ENCODE peak calls at places on chromosomes 7 and 10, in four cellular contexts. One of them, this sample, is unnamed.

GRCh38 chr10:6780008-6780677 is 200.1 kb upstream of the PRKCQ start:
- DNase-seq in astrocyte of the spinal cord: no peak
- DNase-seq in dorsolateral prefrontal cortex: no peak
- DNase-seq in upper lobe of right lung: no peak
- DNase-seq in this sample: no peak

GRCh38 chr10:12375076-12375504 is 25.7 kb downstream of the CAMK1D start:
- DNase-seq in astrocyte of the spinal cord: no peak
- DNase-seq in dorsolateral prefrontal cortex: no peak
- DNase-seq in upper lobe of right lung: no peak
- DNase-seq in this sample: no peak

GRCh38 chr7:18151419-18151818 is 123.8 kb upstream of the PRPS1L1 start:
- DNase-seq in astrocyte of the spinal cord: no peak
- DNase-seq in dorsolateral prefrontal cortex: no peak
- DNase-seq in upper lobe of right lung: no peak
- DNase-seq in this sample: peak

GRCh38 chr10:70584366-70584765 is 18.2 kb downstream of the PRF1 start:
- DNase-seq in astrocyte of the spinal cord: no peak
- DNase-seq in dorsolateral prefrontal cortex: no peak
- DNase-seq in upper lobe of right lung: peak
- DNase-seq in this sample: no peak

GRCh38 chr10:86708783-86709778 is 40.8 kb downstream of the LDB3 start:
- DNase-seq in astrocyte of the spinal cord: no peak
- DNase-seq in dorsolateral prefrontal cortex: no peak
- DNase-seq in upper lobe of right lung: no peak
- DNase-seq in this sample: no peak

GRCh38 chr10:124693801-124694416 is 50.3 kb downstream of the FAM53B start:
- DNase-seq in astrocyte of the spinal cord: peak
- DNase-seq in dorsolateral prefrontal cortex: no peak
- DNase-seq in upper lobe of right lung: no peak
- DNase-seq in this sample: peak

GRCh38 chr10:30553018-30553624 is 76.4 kb downstream of the LYZL2 start:
- DNase-seq in astrocyte of the spinal cord: no peak
- DNase-seq in dorsolateral prefrontal cortex: no peak
- DNase-seq in upper lobe of right lung: no peak
- DNase-seq in this sample: peak

GRCh38 chr7:19491821-19492452 is 216.9 kb downstream of the POLR1F start:
- DNase-seq in astrocyte of the spinal cord: peak
- DNase-seq in dorsolateral prefrontal cortex: no peak
- DNase-seq in upper lobe of right lung: no peak
- DNase-seq in this sample: peak

GRCh38 chr7:38171558-38172403 is 6.3 kb upstream of the STARD3NL start:
- DNase-seq in astrocyte of the spinal cord: no peak
- DNase-seq in dorsolateral prefrontal cortex: no peak
- DNase-seq in upper lobe of right lung: no peak
- DNase-seq in this sample: no peak

GRCh38 chr7:31102973-31103850 is 51.1 kb downstream of the ADCYAP1R1 start:
- DNase-seq in astrocyte of the spinal cord: no peak
- DNase-seq in dorsolateral prefrontal cortex: no peak
- DNase-seq in upper lobe of right lung: no peak
- DNase-seq in this sample: no peak

GRCh38 chr7:50393076-50393475 is 57.1 kb downstream of the FIGNL1 start:
- DNase-seq in astrocyte of the spinal cord: no peak
- DNase-seq in dorsolateral prefrontal cortex: no peak
- DNase-seq in upper lobe of right lung: no peak
- DNase-seq in this sample: no peak

GRCh38 chr10:62399211-62399610 is 25.0 kb downstream of the ZNF365 start:
- DNase-seq in astrocyte of the spinal cord: peak
- DNase-seq in dorsolateral prefrontal cortex: no peak
- DNase-seq in upper lobe of right lung: no peak
- DNase-seq in this sample: peak

GRCh38 chr7:149090397-149091195 is at the start of gene ZNF786:
- DNase-seq in astrocyte of the spinal cord: peak
- DNase-seq in dorsolateral prefrontal cortex: peak
- DNase-seq in upper lobe of right lung: peak
- DNase-seq in this sample: peak

GRCh38 chr10:72008096-72008933 is 44.1 kb downstream of the CHST3 start:
- DNase-seq in astrocyte of the spinal cord: no peak
- DNase-seq in dorsolateral prefrontal cortex: no peak
- DNase-seq in upper lobe of right lung: no peak
- DNase-seq in this sample: no peak

GRCh38 chr7:43700059-43700501 is 29.2 kb downstream of the COA1 start:
- DNase-seq in astrocyte of the spinal cord: peak
- DNase-seq in dorsolateral prefrontal cortex: no peak
- DNase-seq in upper lobe of right lung: no peak
- DNase-seq in this sample: peak

GRCh38 chr7:99003419-99003818 is 125.1 kb downstream of the TRRAP start:
- DNase-seq in astrocyte of the spinal cord: no peak
- DNase-seq in dorsolateral prefrontal cortex: no peak
- DNase-seq in upper lobe of right lung: no peak
- DNase-seq in this sample: no peak

GRCh38 chr10:102347236-102347828 is 48.2 kb upstream of the NFKB2 start:
- DNase-seq in astrocyte of the spinal cord: peak
- DNase-seq in dorsolateral prefrontal cortex: no peak
- DNase-seq in upper lobe of right lung: no peak
- DNase-seq in this sample: peak

GRCh38 chr10:100986623-100986951 is 710 bp downstream of the MRPL43 start:
- DNase-seq in astrocyte of the spinal cord: no peak
- DNase-seq in dorsolateral prefrontal cortex: no peak
- DNase-seq in upper lobe of right lung: no peak
- DNase-seq in this sample: no peak

GRCh38 chr7:26345202-26345601 is 53.5 kb downstream of the SNX10 start:
- DNase-seq in astrocyte of the spinal cord: no peak
- DNase-seq in dorsolateral prefrontal cortex: no peak
- DNase-seq in upper lobe of right lung: no peak
- DNase-seq in this sample: no peak

GRCh38 chr7:88020953-88021650 is 87.1 kb downstream of the ADAM22 start:
- DNase-seq in astrocyte of the spinal cord: peak
- DNase-seq in dorsolateral prefrontal cortex: no peak
- DNase-seq in upper lobe of right lung: no peak
- DNase-seq in this sample: peak

GRCh38 chr7:106074257-106074656 is 37.9 kb downstream of the SYPL1 start:
- DNase-seq in astrocyte of the spinal cord: no peak
- DNase-seq in dorsolateral prefrontal cortex: no peak
- DNase-seq in upper lobe of right lung: no peak
- DNase-seq in this sample: no peak

GRCh38 chr7:34748244-34749039 is 90.4 kb downstream of the NPSR1 start:
- DNase-seq in astrocyte of the spinal cord: peak
- DNase-seq in dorsolateral prefrontal cortex: no peak
- DNase-seq in upper lobe of right lung: peak
- DNase-seq in this sample: peak

GRCh38 chr10:63595072-63595471 is 73.9 kb downstream of the REEP3 start:
- DNase-seq in astrocyte of the spinal cord: no peak
- DNase-seq in dorsolateral prefrontal cortex: no peak
- DNase-seq in upper lobe of right lung: no peak
- DNase-seq in this sample: no peak

GRCh38 chr10:88091490-88092061 is 228.2 kb downstream of the PTEN start:
- DNase-seq in astrocyte of the spinal cord: no peak
- DNase-seq in dorsolateral prefrontal cortex: no peak
- DNase-seq in upper lobe of right lung: no peak
- DNase-seq in this sample: no peak

GRCh38 chr7:29488203-29488970 is 75.2 kb upstream of the PRR15 start:
- DNase-seq in astrocyte of the spinal cord: no peak
- DNase-seq in dorsolateral prefrontal cortex: no peak
- DNase-seq in upper lobe of right lung: no peak
- DNase-seq in this sample: peak

GRCh38 chr10:50601974-50602373 is 21.8 kb downstream of the SGMS1 start:
- DNase-seq in astrocyte of the spinal cord: no peak
- DNase-seq in dorsolateral prefrontal cortex: no peak
- DNase-seq in upper lobe of right lung: no peak
- DNase-seq in this sample: no peak

GRCh38 chr7:130904792-130905191 is 170.8 kb upstream of the KLF14 start:
- DNase-seq in astrocyte of the spinal cord: no peak
- DNase-seq in dorsolateral prefrontal cortex: no peak
- DNase-seq in upper lobe of right lung: no peak
- DNase-seq in this sample: no peak

GRCh38 chr10:79137826-79138225 is 69.1 kb downstream of the ZMIZ1 start:
- DNase-seq in astrocyte of the spinal cord: peak
- DNase-seq in dorsolateral prefrontal cortex: no peak
- DNase-seq in upper lobe of right lung: no peak
- DNase-seq in this sample: peak

GRCh38 chr7:105975770-105976428 is 12.8 kb downstream of the CDHR3 start:
- DNase-seq in astrocyte of the spinal cord: peak
- DNase-seq in dorsolateral prefrontal cortex: no peak
- DNase-seq in upper lobe of right lung: no peak
- DNase-seq in this sample: peak

GRCh38 chr7:21278944-21279343 is 148.9 kb upstream of the SP4 start:
- DNase-seq in astrocyte of the spinal cord: no peak
- DNase-seq in dorsolateral prefrontal cortex: no peak
- DNase-seq in upper lobe of right lung: no peak
- DNase-seq in this sample: no peak

GRCh38 chr7:7816816-7817536 is 98.6 kb upstream of the RPA3 start:
- DNase-seq in astrocyte of the spinal cord: no peak
- DNase-seq in dorsolateral prefrontal cortex: no peak
- DNase-seq in upper lobe of right lung: no peak
- DNase-seq in this sample: no peak

GRCh38 chr10:16367899-16368298 is 68.9 kb upstream of the PTER start:
- DNase-seq in astrocyte of the spinal cord: no peak
- DNase-seq in dorsolateral prefrontal cortex: no peak
- DNase-seq in upper lobe of right lung: no peak
- DNase-seq in this sample: no peak
- TF ChIP-seq CTCF in astrocyte of the spinal cord: no peak
- TF ChIP-seq CTCF in dorsolateral prefrontal cortex: no peak
- TF ChIP-seq CTCF in upper lobe of right lung: no peak
- TF ChIP-seq CTCF in this sample: no peak

GRCh38 chr7:5477126-5477525 is 53.5 kb upstream of the TNRC18 start:
- DNase-seq in astrocyte of the spinal cord: no peak
- DNase-seq in dorsolateral prefrontal cortex: no peak
- DNase-seq in upper lobe of right lung: no peak
- DNase-seq in this sample: no peak

GRCh38 chr7:5479133-5479745 is 55.6 kb upstream of the TNRC18 start:
- DNase-seq in astrocyte of the spinal cord: peak
- DNase-seq in dorsolateral prefrontal cortex: no peak
- DNase-seq in upper lobe of right lung: no peak
- DNase-seq in this sample: peak

GRCh38 chr7:5479941-5480517 is 56.4 kb upstream of the TNRC18 start:
- DNase-seq in astrocyte of the spinal cord: no peak
- DNase-seq in dorsolateral prefrontal cortex: no peak
- DNase-seq in upper lobe of right lung: no peak
- DNase-seq in this sample: no peak

GRCh38 chr7:5477723-5478531 is 54.3 kb upstream of the TNRC18 start:
- DNase-seq in astrocyte of the spinal cord: no peak
- DNase-seq in dorsolateral prefrontal cortex: no peak
- DNase-seq in upper lobe of right lung: no peak
- DNase-seq in this sample: no peak

DNA sequence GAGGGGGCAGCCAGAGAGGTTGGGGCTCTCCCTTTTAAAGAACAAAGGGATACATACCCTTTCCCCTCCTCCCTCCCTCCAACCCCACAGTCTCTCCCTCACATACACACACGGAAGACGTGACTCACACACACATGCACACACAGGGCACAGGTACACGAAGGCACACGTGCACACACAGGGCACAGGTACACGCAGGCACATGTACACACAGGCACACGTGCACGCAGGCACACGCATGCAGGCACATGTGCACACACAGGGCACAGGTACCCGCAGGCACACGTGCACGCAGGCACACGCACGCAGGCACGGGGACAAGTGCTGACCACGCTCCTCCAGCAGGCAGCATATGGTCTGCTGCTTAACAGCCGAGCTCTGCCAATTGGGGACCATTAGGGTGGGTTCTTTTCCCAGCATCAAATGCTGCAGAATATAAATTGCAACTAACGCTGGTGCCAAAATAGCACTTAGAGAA is 55.0 kb upstream of the TNRC18 start:
- DNase-seq in astrocyte of the spinal cord: no peak
- DNase-seq in dorsolateral prefrontal cortex: no peak
- DNase-seq in upper lobe of right lung: no peak
- DNase-seq in this sample: no peak
- H3K4me3 ChIP-seq in astrocyte of the spinal cord: no peak
- H3K4me3 ChIP-seq in dorsolateral prefrontal cortex: peak
- H3K4me3 ChIP-seq in upper lobe of right lung: peak
- H3K4me3 ChIP-seq in this sample: no peak

DNA sequence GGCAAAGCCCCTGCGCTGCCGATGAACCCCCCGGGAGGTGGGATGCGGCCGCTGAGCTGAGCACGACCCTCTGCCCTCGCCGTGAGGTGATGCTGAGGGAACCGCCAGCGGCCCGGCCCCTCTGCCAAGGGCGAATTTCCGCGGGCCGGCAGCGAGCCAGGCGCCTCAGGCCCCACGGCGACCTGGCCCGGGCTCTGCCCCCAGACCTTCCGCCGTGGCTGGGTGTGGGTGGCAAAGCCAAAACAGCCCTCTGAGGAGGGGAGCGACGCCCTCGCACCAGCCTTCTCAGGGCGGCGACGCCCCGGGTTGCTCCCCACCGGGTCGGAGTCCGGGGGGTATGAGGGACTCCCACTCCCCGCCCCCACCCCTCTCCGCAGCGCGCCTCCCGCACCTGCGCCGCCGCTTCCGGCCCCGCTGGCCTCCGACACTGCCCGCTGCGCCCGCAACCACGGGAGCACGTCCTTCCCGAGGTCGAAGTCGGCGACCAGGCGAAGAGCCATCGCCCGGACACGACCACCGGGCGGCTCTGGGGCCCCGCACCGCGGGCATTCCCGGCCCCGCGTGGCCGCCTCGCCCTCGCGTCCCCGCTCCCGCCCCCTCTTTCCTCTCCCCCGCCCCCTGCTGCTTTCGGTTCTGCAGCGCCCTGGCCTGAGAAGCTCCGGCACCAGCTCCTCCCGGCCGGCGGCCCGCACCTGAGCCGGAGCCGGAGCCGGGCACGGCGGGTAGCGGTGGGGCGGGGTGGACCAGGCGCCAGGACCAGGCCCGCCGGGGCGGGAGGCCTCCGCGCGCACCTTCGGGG is at the start of gene GSAP:
- DNase-seq in astrocyte of the spinal cord: no peak
- DNase-seq in dorsolateral prefrontal cortex: no peak
- DNase-seq in upper lobe of right lung: peak
- DNase-seq in this sample: no peak
- TF ChIP-seq CTCF in astrocyte of the spinal cord: no peak
- TF ChIP-seq CTCF in dorsolateral prefrontal cortex: no peak
- TF ChIP-seq CTCF in upper lobe of right lung: no peak
- TF ChIP-seq CTCF in this sample: no peak

GRCh38 chr7:123725586-123726171 is 23.1 kb downstream of the WASL start:
- DNase-seq in astrocyte of the spinal cord: no peak
- DNase-seq in dorsolateral prefrontal cortex: no peak
- DNase-seq in upper lobe of right lung: no peak
- DNase-seq in this sample: no peak

GRCh38 chr7:123723913-123724312 is 24.9 kb downstream of the WASL start:
- DNase-seq in astrocyte of the spinal cord: no peak
- DNase-seq in dorsolateral prefrontal cortex: no peak
- DNase-seq in upper lobe of right lung: no peak
- DNase-seq in this sample: no peak

GRCh38 chr7:123729217-123729578 is 19.6 kb downstream of the WASL start:
- DNase-seq in astrocyte of the spinal cord: no peak
- DNase-seq in dorsolateral prefrontal cortex: no peak
- DNase-seq in upper lobe of right lung: no peak
- DNase-seq in this sample: no peak

GRCh38 chr7:123724725-123725381 is 23.9 kb downstream of the WASL start:
- DNase-seq in astrocyte of the spinal cord: peak
- DNase-seq in dorsolateral prefrontal cortex: no peak
- DNase-seq in upper lobe of right lung: no peak
- DNase-seq in this sample: peak

GRCh38 chr7:123727071-123727837 is 21.5 kb downstream of the WASL start:
- DNase-seq in astrocyte of the spinal cord: peak
- DNase-seq in dorsolateral prefrontal cortex: no peak
- DNase-seq in upper lobe of right lung: no peak
- DNase-seq in this sample: peak
- H3K4me3 ChIP-seq in astrocyte of the spinal cord: no peak
- H3K4me3 ChIP-seq in dorsolateral prefrontal cortex: no peak
- H3K4me3 ChIP-seq in upper lobe of right lung: no peak
- H3K4me3 ChIP-seq in this sample: no peak

This sample was measured in choroid plexus epithelial cell.